ENCODE peak calls at places on chromosomes 3 and 15, in eight cellular contexts. M is Caco-2, K is stomach, D is ovary, C is tibial nerve, B is iPS DF 6.9, P is upper lobe of right lung, F is left ventricle myocardium inferior. S is an unnamed sample.

GRCh38 chr3:42610978-42611377 is 10.5 kb downstream of the NKTR start:
- DNase-seq in M (no peak), K (no peak), D (no peak), C (no peak), B (no peak), P (no peak), F (no peak), S (no peak)

GRCh38 chr15:43808435-43808950 is 8.1 kb downstream of the HYPK start:
- DNase-seq in M (no peak), K (no peak), D (no peak), C (no peak), B (no peak), P (no peak), F (no peak), S (no peak)

GRCh38 chr15:70316059-70316600 is 218.4 kb upstream of the TLE3 start:
- DNase-seq in M (no peak), K (no peak), D (no peak), C (no peak), B (no peak), P (no peak), F (no peak), S (no peak)

GRCh38 chr3:23668430-23668904 is 137.3 kb upstream of the UBE2E1 start:
- DNase-seq in M (no peak), K (no peak), D (no peak), C (no peak), B (no peak), P (no peak), F (no peak), S (no peak)

GRCh38 chr3:57164217-57164605 is 942 bp downstream of the IL17RD start:
- DNase-seq in M (no peak), K (peak; percentile 29), D (peak; percentile 53), C (no peak), B (no peak), P (no peak), F (peak; percentile 54), S (peak; percentile 68)

GRCh38 chr3:42654331-42655201 is 1.1 kb downstream of the ZBTB47 start:
- DNase-seq in M (peak; percentile 64), K (peak; percentile 42), D (peak; percentile 79), C (no peak), B (peak; percentile 41), P (peak; percentile 82), F (peak; percentile 61), S (peak; percentile 77)

GRCh38 chr15:57785959-57786358 is 79.4 kb downstream of the POLR2M start:
- DNase-seq in M (no peak), K (no peak), D (no peak), C (no peak), B (no peak), P (no peak), F (no peak), S (no peak)

GRCh38 chr3:160038862-160039562 is 50.4 kb downstream of the IL12A start:
- DNase-seq in M (no peak), K (peak; percentile 65), D (no peak), C (no peak), B (no peak), P (peak; percentile 82), F (no peak), S (peak; percentile 50)

GRCh38 chr15:91289324-91289723 is 189.3 kb downstream of the SV2B start:
- DNase-seq in M (no peak), K (no peak), D (no peak), C (no peak), B (peak; percentile 11), P (no peak), F (no peak), S (no peak)

GRCh38 chr15:66069751-66070150 is 183.8 kb downstream of the MEGF11 start:
- DNase-seq in M (no peak), K (no peak), D (no peak), C (no peak), B (no peak), P (no peak), F (no peak), S (no peak)

GRCh38 chr15:66071160-66071559 is 182.4 kb downstream of the MEGF11 start:
- DNase-seq in M (no peak), K (peak; percentile 60), D (no peak), C (no peak), B (no peak), P (no peak), F (no peak), S (no peak)

GRCh38 chr15:66072616-66073361 is 180.8 kb downstream of the MEGF11 start:
- DNase-seq in M (no peak), K (no peak), D (no peak), C (no peak), B (no peak), P (no peak), F (no peak), S (no peak)

GRCh38 chr15:66070220-66070934 is 183.2 kb downstream of the MEGF11 start:
- DNase-seq in M (no peak), K (no peak), D (no peak), C (no peak), B (no peak), P (no peak), F (no peak), S (no peak)

GRCh38 chr15:66071621-66072295 is 181.8 kb downstream of the MEGF11 start:
- DNase-seq in M (no peak), K (no peak), D (no peak), C (no peak), B (no peak), P (no peak), F (no peak), S (no peak)
- H3K36me3 ChIP-seq in M (no peaks in the 10 kb centered on the region), K (no peaks in the 10 kb centered on the region), D (no peaks in the 10 kb centered on the region), C (no peaks in the 10 kb centered on the region), B (no peaks in the 10 kb centered on the region), P (no peaks in the 10 kb centered on the region), F (no peaks in the 10 kb centered on the region), S (no peaks in the 10 kb centered on the region)

GRCh38 chr3:146542179-146542578 is 2.2 kb downstream of the PLSCR1 start:
- DNase-seq in M (no peak), K (no peak), D (no peak), C (no peak), B (no peak), P (no peak), F (no peak), S (no peak)

GRCh38 chr3:146539315-146539714 is 5.1 kb downstream of the PLSCR1 start:
- DNase-seq in M (no peak), K (no peak), D (no peak), C (no peak), B (no peak), P (no peak), F (no peak), S (no peak)

GRCh38 chr3:146540978-146541377 is 3.4 kb downstream of the PLSCR1 start:
- DNase-seq in M (no peak), K (no peak), D (no peak), C (no peak), B (no peak), P (no peak), F (no peak), S (no peak)

GRCh38 chr3:146537603-146538002 is 6.8 kb downstream of the PLSCR1 start:
- DNase-seq in M (no peak), K (no peak), D (no peak), C (no peak), B (no peak), P (no peak), F (no peak), S (no peak)

DNA sequence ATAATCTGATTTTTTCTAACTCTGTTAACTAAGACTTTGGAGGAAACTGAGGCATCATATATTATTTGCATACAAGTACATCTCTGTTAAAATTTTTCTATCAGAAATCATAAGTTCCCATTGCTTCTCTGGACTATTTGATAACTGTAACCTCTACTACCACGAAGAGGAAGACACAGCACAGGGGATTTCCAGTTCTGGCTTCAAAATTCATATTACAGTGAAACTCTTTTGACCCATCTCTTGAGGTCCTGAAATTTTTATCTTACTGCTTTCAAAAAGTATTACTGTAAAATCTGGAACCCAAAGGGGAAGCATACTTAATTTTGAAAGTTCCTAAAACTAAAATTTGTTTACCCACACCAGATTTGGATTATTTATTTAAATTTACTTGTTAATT is 4.2 kb downstream of the PLSCR1 start:
- DNase-seq in M (no peak), K (no peak), D (no peak), C (no peak), B (no peak), P (no peak), F (no peak), S (no peak)
- H3K4me3 ChIP-seq in M (no peak overlapping the region), K (peak overlapping the region; percentile 56), D (no peak overlapping the region), C (no peak overlapping the region), B (no peak overlapping the region), P (peak overlapping the region; percentile 80), F (peak overlapping the region; percentile 85), S (peak overlapping the region; percentile 74)

DNA sequence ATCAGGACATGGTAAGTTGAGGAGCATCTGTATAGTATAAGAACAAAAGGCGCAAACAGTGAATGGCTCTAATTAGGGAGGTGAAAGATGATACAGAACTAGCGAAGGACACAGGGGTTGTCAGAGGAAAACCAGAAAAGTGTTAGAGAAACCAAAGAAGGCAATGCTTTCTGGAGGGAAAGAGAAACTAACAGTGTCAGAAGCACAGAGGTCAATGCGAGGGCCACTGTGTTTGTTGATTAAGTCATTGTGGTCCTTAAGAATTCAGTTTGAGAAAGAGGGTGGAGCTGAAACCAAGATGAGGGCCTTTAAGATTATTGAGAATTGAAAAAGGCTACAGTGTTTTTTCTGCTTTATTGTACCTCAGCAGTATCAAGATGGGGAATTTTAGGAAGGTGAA is 28.8 kb downstream of the ATG7 start:
- DNase-seq in M (no peak), K (no peak), D (no peak), C (no peak), B (no peak), P (no peak), F (no peak), S (no peak)
- H3K36me3 ChIP-seq in M (peaks cover 1% of the 10 kb centered on the region), K (peaks cover 70% of the 10 kb centered on the region), D (no peaks in the 10 kb centered on the region), C (no peaks in the 10 kb centered on the region), B (no peaks in the 10 kb centered on the region), P (peaks cover 30% of the 10 kb centered on the region), F (peaks cover 49% of the 10 kb centered on the region), S (peaks cover 6% of the 10 kb centered on the region)

DNA sequence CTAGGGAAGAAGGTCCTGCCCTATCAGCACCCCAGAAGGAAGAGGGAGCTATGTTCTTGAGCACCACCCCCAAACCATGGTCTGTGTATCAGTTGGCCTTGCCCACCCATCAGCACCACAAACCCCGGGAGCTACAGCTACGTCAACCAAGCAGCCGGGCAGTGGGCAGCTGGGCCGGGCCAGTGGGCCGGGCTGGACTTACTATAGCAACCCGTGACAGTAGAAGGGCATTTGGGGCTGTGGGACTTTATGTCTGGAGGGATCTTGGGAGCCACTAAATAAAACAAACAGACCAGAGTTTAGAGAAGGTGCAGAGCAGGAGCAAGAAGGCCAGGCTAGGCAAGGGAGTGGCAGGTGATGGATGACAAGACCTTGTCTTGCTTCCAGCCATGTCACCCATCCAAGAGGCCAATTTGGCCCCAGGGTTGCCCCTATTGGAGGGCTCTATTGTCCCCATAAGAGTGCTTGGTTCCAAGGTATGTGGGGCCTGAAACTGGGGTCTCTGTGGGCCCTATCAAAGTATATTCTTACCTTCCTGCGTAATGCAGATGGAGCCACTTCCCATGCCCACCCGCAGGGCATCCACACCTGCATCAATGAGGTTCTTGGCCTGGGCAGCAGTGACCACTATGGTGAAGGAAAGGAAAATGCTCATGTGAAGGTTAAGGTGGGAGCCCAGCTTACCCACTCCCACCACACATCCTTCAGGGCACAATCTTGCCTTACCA is 3.2 kb downstream of the IMPDH2 start:
- DNase-seq in M (no peak), K (no peak), D (no peak), C (no peak), B (no peak), P (no peak), F (no peak), S (peak; percentile 48)
- H3K4me3 ChIP-seq in M (no peak overlapping the region), K (no peak overlapping the region), D (no peak overlapping the region), C (no peak overlapping the region), B (no peak overlapping the region), P (no peak overlapping the region), F (no peak overlapping the region), S (no peak overlapping the region)